ENCODE peak calls at places on chromosome 7, in six cellular contexts. One of them, this sample, is unnamed.

GRCh38 chr7:99976626-99977025 is 795 bp upstream of the AZGP1 start:
- DNase-seq in GM13977: no peak
- DNase-seq in spleen: no peak
- DNase-seq in coronary artery: no peak
- DNase-seq in GM23338: no peak
- DNase-seq in HFF-Myc: no peak
- DNase-seq in this sample: no peak

GRCh38 chr7:36151921-36152755 is 916 bp upstream of the EEPD1 start:
- DNase-seq in GM13977: no peak
- DNase-seq in spleen: no peak
- DNase-seq in coronary artery: no peak
- DNase-seq in GM23338: no peak
- DNase-seq in HFF-Myc: no peak
- DNase-seq in this sample: no peak

GRCh38 chr7:127035203-127035849 is 217.4 kb downstream of the GRM8 start:
- DNase-seq in GM13977: no peak
- DNase-seq in spleen: no peak
- DNase-seq in coronary artery: no peak
- DNase-seq in GM23338: no peak
- DNase-seq in HFF-Myc: no peak
- DNase-seq in this sample: peak

GRCh38 chr7:3280445-3280844 is 20.6 kb upstream of the SDK1 start:
- DNase-seq in GM13977: no peak
- DNase-seq in spleen: no peak
- DNase-seq in coronary artery: no peak
- DNase-seq in GM23338: no peak
- DNase-seq in HFF-Myc: no peak
- DNase-seq in this sample: no peak

GRCh38 chr7:27064169-27064568 is 31.6 kb downstream of the HOXA1 start:
- DNase-seq in GM13977: no peak
- DNase-seq in spleen: no peak
- DNase-seq in coronary artery: no peak
- DNase-seq in GM23338: no peak
- DNase-seq in HFF-Myc: no peak
- DNase-seq in this sample: no peak

GRCh38 chr7:150875791-150876190 is 23.5 kb downstream of the AOC1 start:
- DNase-seq in GM13977: no peak
- DNase-seq in spleen: no peak
- DNase-seq in coronary artery: no peak
- DNase-seq in GM23338: no peak
- DNase-seq in HFF-Myc: no peak
- DNase-seq in this sample: no peak

GRCh38 chr7:133429371-133429770 is 176.5 kb downstream of the EXOC4 start:
- DNase-seq in GM13977: no peak
- DNase-seq in spleen: no peak
- DNase-seq in coronary artery: no peak
- DNase-seq in GM23338: no peak
- DNase-seq in HFF-Myc: no peak
- DNase-seq in this sample: no peak

GRCh38 chr7:159128767-159129166 is 15.9 kb downstream of the VIPR2 start:
- DNase-seq in GM13977: no peak
- DNase-seq in spleen: peak
- DNase-seq in coronary artery: peak
- DNase-seq in GM23338: no peak
- DNase-seq in HFF-Myc: no peak
- DNase-seq in this sample: no peak

GRCh38 chr7:96728139-96728538 is 18.5 kb upstream of the SEM1 start:
- DNase-seq in GM13977: no peak
- DNase-seq in spleen: no peak
- DNase-seq in coronary artery: no peak
- DNase-seq in GM23338: no peak
- DNase-seq in HFF-Myc: no peak
- DNase-seq in this sample: no peak

GRCh38 chr7:90690159-90690858 is 94.2 kb downstream of the CDK14 start:
- DNase-seq in GM13977: no peak
- DNase-seq in spleen: no peak
- DNase-seq in coronary artery: no peak
- DNase-seq in GM23338: no peak
- DNase-seq in HFF-Myc: no peak
- DNase-seq in this sample: no peak
- TF ChIP-seq CTCF in GM13977: peak
- TF ChIP-seq CTCF in spleen: no peak
- TF ChIP-seq CTCF in coronary artery: no peak
- TF ChIP-seq CTCF in GM23338: no peak
- TF ChIP-seq CTCF in HFF-Myc: no peak
- TF ChIP-seq CTCF in this sample: no peak

DNA sequence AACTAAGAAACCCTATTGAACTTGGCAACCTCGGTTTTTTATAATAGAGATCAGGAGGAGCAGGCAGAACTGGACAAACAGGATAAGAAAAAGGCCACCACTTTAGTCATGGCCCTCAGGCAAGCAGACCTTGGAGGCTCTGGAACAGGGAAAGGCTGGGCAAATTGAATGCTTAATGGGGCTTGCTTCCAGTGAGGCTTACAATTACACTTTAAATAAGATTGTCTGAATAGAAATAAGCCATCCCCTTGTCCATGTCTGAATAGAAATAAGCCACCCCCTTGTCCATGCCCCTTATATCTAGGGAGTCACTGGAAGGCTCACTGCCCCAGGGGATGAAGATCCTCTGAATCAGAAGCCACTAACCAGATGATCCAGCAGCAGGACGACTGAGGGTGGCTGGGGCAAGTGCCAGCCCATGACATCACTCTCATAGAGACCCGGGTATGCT is 40.6 kb downstream of the AKR1B15 start:
- DNase-seq in GM13977: no peak
- DNase-seq in spleen: no peak
- DNase-seq in coronary artery: no peak
- DNase-seq in GM23338: no peak
- DNase-seq in HFF-Myc: no peak
- DNase-seq in this sample: no peak
- TF ChIP-seq CTCF in GM13977: no peak
- TF ChIP-seq CTCF in spleen: no peak
- TF ChIP-seq CTCF in coronary artery: no peak
- TF ChIP-seq CTCF in GM23338: no peak
- TF ChIP-seq CTCF in HFF-Myc: no peak
- TF ChIP-seq CTCF in this sample: no peak

GRCh38 chr7:21251166-21251806 is 176.6 kb upstream of the SP4 start:
- DNase-seq in GM13977: no peak
- DNase-seq in spleen: no peak
- DNase-seq in coronary artery: no peak
- DNase-seq in GM23338: no peak
- DNase-seq in HFF-Myc: no peak
- DNase-seq in this sample: no peak
- TF ChIP-seq CTCF in GM13977: no peak
- TF ChIP-seq CTCF in spleen: no peak
- TF ChIP-seq CTCF in coronary artery: no peak
- TF ChIP-seq CTCF in GM23338: no peak
- TF ChIP-seq CTCF in HFF-Myc: no peak
- TF ChIP-seq CTCF in this sample: no peak

GRCh38 chr7:19114591-19114855 is 2.9 kb downstream of the TWIST1 start:
- DNase-seq in GM13977: no peak
- DNase-seq in spleen: no peak
- DNase-seq in coronary artery: no peak
- DNase-seq in GM23338: no peak
- DNase-seq in HFF-Myc: no peak
- DNase-seq in this sample: no peak

GRCh38 chr7:19113855-19114590 is 3.4 kb downstream of the TWIST1 start:
- DNase-seq in GM13977: no peak
- DNase-seq in spleen: no peak
- DNase-seq in coronary artery: no peak
- DNase-seq in GM23338: no peak
- DNase-seq in HFF-Myc: no peak
- DNase-seq in this sample: no peak

GRCh38 chr7:19117870-19118608 is 603 bp upstream of the TWIST1 start:
- DNase-seq in GM13977: no peak
- DNase-seq in spleen: peak
- DNase-seq in coronary artery: no peak
- DNase-seq in GM23338: peak
- DNase-seq in HFF-Myc: no peak
- DNase-seq in this sample: no peak

GRCh38 chr7:19117081-19117869 is at the start of gene TWIST1:
- DNase-seq in GM13977: peak
- DNase-seq in spleen: peak
- DNase-seq in coronary artery: no peak
- DNase-seq in GM23338: peak
- DNase-seq in HFF-Myc: peak
- DNase-seq in this sample: no peak

DNA sequence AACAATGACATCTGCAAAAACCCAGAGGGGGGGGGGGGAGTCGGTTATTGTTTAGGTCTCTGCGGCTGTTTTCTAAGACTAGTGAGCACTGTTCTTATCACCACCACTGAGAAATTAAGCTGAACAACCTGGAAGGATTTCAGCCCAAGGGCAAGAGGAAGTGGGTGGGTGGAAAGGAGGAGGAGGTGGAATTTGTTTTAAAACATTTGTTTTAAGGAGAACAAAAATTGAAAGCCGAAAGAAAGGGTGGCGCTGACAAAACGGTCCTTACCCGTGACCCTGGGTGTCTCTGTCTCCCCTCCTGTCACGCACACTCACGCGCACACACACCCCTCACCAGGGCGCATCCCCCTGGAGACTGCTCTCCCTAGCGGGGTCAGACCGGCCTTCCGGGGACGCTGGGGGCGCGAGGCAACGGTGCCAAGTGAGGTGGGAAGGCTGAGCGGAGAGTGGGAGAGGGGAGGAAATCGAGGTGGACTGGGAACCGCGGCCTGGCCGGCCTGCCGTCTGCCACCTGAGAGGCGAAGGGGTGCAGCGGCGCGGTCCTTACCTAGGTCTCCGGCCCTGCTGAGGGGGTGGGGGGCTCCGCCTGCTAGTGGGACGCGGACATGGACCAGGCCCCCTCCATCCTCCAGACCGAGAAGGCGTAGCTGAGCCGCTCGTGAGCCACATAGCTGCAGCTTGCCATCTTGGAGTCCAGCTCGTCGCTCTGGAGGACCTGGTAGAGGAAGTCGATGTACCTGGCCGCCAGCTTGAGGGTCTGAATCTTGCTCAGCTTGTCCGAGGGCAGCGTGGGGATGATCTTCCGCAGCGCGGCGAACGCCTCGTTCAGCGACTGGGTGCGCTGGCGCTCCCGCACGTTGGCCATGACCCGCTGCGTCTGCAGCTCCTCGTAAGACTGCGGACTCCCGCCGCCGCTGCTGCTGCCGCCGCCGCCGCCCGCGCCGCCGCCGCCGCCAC is 1.0 kb downstream of the TWIST1 start:
- DNase-seq in GM13977: peak
- DNase-seq in spleen: peak
- DNase-seq in coronary artery: no peak
- DNase-seq in GM23338: peak
- DNase-seq in HFF-Myc: no peak
- DNase-seq in this sample: no peak
- TF ChIP-seq CTCF in GM13977: no peak
- TF ChIP-seq CTCF in spleen: no peak
- TF ChIP-seq CTCF in coronary artery: no peak
- TF ChIP-seq CTCF in GM23338: no peak
- TF ChIP-seq CTCF in HFF-Myc: no peak
- TF ChIP-seq CTCF in this sample: no peak

GRCh38 chr7:149063481-149063880 is 27.0 kb downstream of the ZNF786 start:
- DNase-seq in GM13977: no peak
- DNase-seq in spleen: no peak
- DNase-seq in coronary artery: no peak
- DNase-seq in GM23338: no peak
- DNase-seq in HFF-Myc: no peak
- DNase-seq in this sample: no peak

GRCh38 chr7:149070372-149071140 is 20.0 kb downstream of the ZNF786 start:
- DNase-seq in GM13977: no peak
- DNase-seq in spleen: peak
- DNase-seq in coronary artery: no peak
- DNase-seq in GM23338: no peak
- DNase-seq in HFF-Myc: no peak
- DNase-seq in this sample: no peak

GRCh38 chr7:149071182-149071635 is 19.3 kb downstream of the ZNF786 start:
- DNase-seq in GM13977: no peak
- DNase-seq in spleen: no peak
- DNase-seq in coronary artery: no peak
- DNase-seq in GM23338: no peak
- DNase-seq in HFF-Myc: no peak
- DNase-seq in this sample: no peak

GRCh38 chr7:149071641-149072437 is 18.7 kb downstream of the ZNF786 start:
- DNase-seq in GM13977: peak
- DNase-seq in spleen: peak
- DNase-seq in coronary artery: no peak
- DNase-seq in GM23338: peak
- DNase-seq in HFF-Myc: no peak
- DNase-seq in this sample: no peak

DNA sequence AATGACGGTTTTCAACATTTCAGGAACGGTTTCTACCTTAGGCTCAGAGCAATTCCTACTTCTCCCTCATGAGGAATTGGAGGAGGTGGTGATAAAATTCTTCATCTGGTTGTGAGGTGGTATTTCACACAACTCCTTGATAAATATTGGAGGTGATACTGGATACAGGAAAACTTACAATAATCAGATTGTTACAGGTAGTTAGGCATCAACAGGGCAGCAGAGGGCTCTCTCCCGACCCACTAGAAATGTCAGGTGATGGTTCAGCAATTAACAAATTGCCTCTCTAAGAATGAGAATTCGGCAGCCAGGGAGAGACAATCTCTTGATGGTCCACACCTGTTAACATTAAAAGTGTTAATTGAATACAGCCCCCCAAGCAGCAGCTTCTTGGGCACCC is 22.6 kb downstream of the ZNF786 start:
- DNase-seq in GM13977: no peak
- DNase-seq in spleen: no peak
- DNase-seq in coronary artery: no peak
- DNase-seq in GM23338: peak
- DNase-seq in HFF-Myc: no peak
- DNase-seq in this sample: no peak
- TF ChIP-seq CTCF in GM13977: peak
- TF ChIP-seq CTCF in spleen: no peak
- TF ChIP-seq CTCF in coronary artery: no peak
- TF ChIP-seq CTCF in GM23338: no peak
- TF ChIP-seq CTCF in HFF-Myc: no peak
- TF ChIP-seq CTCF in this sample: peak

GRCh38 chr7:83365746-83366145 is 203.1 kb upstream of the PCLO start:
- DNase-seq in GM13977: no peak
- DNase-seq in spleen: no peak
- DNase-seq in coronary artery: no peak
- DNase-seq in GM23338: no peak
- DNase-seq in HFF-Myc: no peak
- DNase-seq in this sample: no peak

GRCh38 chr7:83362786-83363185 is 200.1 kb upstream of the PCLO start:
- DNase-seq in GM13977: no peak
- DNase-seq in spleen: no peak
- DNase-seq in coronary artery: no peak
- DNase-seq in GM23338: no peak
- DNase-seq in HFF-Myc: no peak
- DNase-seq in this sample: no peak

DNA sequence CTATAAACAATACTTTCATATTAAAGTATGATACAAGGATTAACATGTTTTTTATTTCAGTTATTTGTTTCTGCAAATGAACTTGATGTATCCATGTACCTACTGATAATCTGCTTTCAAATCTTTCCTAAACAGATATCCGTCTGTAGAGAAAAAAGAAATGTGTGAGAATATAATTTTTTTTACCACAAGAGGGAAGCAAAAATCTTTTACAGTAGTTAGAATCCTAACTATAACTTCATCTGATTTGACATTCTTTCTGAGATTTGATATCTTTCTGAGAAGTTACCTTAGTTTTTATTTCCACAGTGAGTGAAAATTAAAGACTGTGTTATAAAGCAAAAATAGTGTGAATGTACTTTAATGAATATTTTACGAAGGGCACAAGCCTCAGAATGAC is 203.9 kb upstream of the PCLO start:
- DNase-seq in GM13977: no peak
- DNase-seq in spleen: no peak
- DNase-seq in coronary artery: no peak
- DNase-seq in GM23338: peak
- DNase-seq in HFF-Myc: no peak
- DNase-seq in this sample: no peak
- TF ChIP-seq CTCF in GM13977: no peak
- TF ChIP-seq CTCF in spleen: no peak
- TF ChIP-seq CTCF in coronary artery: no peak
- TF ChIP-seq CTCF in GM23338: peak
- TF ChIP-seq CTCF in HFF-Myc: no peak
- TF ChIP-seq CTCF in this sample: no peak

This sample was measured in epithelial cell of proximal tubule.